ENCODE peak calls at places on chromosome 10, in nine cellular contexts. P is stomach, H is hepatocyte, L is neural progenitor cell, R is heart left ventricle, U is H9, Q is BE2C, X is testis, O is heart right ventricle. Z is an unnamed sample. For H3K4me1, the result is how much of the 10 kb centered on the place peaks cover.

GRCh38 chr10:11719496-11719895 is 22.7 kb upstream of the ECHDC3 start:
- DNase-seq in P (no peak), H (no peak), L (no peak), R (no peak), U (no peak), Q (no peak), X (no peak), O (no peak), Z (no peak)

GRCh38 chr10:110985497-110986270 is 66.3 kb downstream of the SHOC2 start:
- DNase-seq in P (no peak), H (no peak), L (no peak), R (no peak), U (no peak), Q (no peak), X (no peak), O (no peak), Z (no peak)

GRCh38 chr10:75029874-75030273 is 81.6 kb upstream of the SAMD8 start:
- DNase-seq in P (no peak), H (no peak), L (no peak), R (peak), U (no peak), Q (no peak), X (peak), O (peak), Z (no peak)

GRCh38 chr10:21304198-21304597 is 221.3 kb downstream of the SKIDA1 start:
- DNase-seq in P (no peak), H (no peak), L (no peak), R (no peak), U (no peak), Q (no peak), X (no peak), O (no peak), Z (no peak)

GRCh38 chr10:102917962-102918816 is at the start of gene CNNM2:
- DNase-seq in P (peak), H (peak), L (peak), R (peak), U (peak), Q (peak), X (peak), O (peak), Z (peak)

GRCh38 chr10:116526219-116526618 is 19.5 kb upstream of the PNLIP start:
- DNase-seq in P (no peak), H (no peak), L (no peak), R (no peak), U (no peak), Q (no peak), X (no peak), O (no peak), Z (no peak)

GRCh38 chr10:125039354-125039769 is 97.4 kb downstream of the ZRANB1 start:
- DNase-seq in P (no peak), H (no peak), L (no peak), R (no peak), U (no peak), Q (no peak), X (peak), O (no peak), Z (no peak)

GRCh38 chr10:125414998-125415397 is 254.6 kb upstream of the CTBP2 start:
- DNase-seq in P (no peak), H (no peak), L (no peak), R (no peak), U (no peak), Q (no peak), X (no peak), O (no peak), Z (no peak)

GRCh38 chr10:69362471-69362954 is 54.2 kb downstream of the TACR2 start:
- DNase-seq in P (peak), H (no peak), L (no peak), R (peak), U (no peak), Q (peak), X (no peak), O (peak), Z (no peak)

GRCh38 chr10:130017010-130017630 is 53.0 kb upstream of the EBF3 start:
- DNase-seq in P (no peak), H (no peak), L (no peak), R (no peak), U (peak), Q (no peak), X (no peak), O (no peak), Z (peak)

GRCh38 chr10:131646551-131647525 is 254.0 kb upstream of the PPP2R2D start:
- DNase-seq in P (peak), H (no peak), L (peak), R (no peak), U (no peak), Q (no peak), X (no peak), O (no peak), Z (no peak)

GRCh38 chr10:127886371-127887051 is 6.2 kb downstream of the CLRN3 start:
- DNase-seq in P (no peak), H (peak), L (no peak), R (no peak), U (no peak), Q (no peak), X (no peak), O (no peak), Z (no peak)

GRCh38 chr10:96614515-96614914 is 27.7 kb upstream of the TM9SF3 start:
- DNase-seq in P (no peak), H (peak), L (no peak), R (no peak), U (no peak), Q (peak), X (no peak), O (no peak), Z (no peak)

GRCh38 chr10:121501796-121502195 is 96.4 kb downstream of the FGFR2 start:
- DNase-seq in P (no peak), H (no peak), L (no peak), R (no peak), U (no peak), Q (no peak), X (no peak), O (no peak), Z (no peak)

GRCh38 chr10:60298408-60299389 is 91.0 kb downstream of the ANK3 start:
- DNase-seq in P (no peak), H (no peak), L (no peak), R (no peak), U (no peak), Q (no peak), X (no peak), O (no peak), Z (no peak)

GRCh38 chr10:117762819-117763172 is 220.2 kb downstream of the EMX2 start:
- DNase-seq in P (no peak), H (no peak), L (no peak), R (no peak), U (no peak), Q (no peak), X (no peak), O (no peak), Z (no peak)

GRCh38 chr10:47065903-47066302 is 154.7 kb downstream of the PTPN20 start:
- DNase-seq in P (no peak), H (no peak), L (no peak), R (no peak), U (no peak), Q (no peak), X (no peak), O (no peak), Z (no peak)

GRCh38 chr10:75444781-75445386 is 13.5 kb downstream of the LRMDA start:
- DNase-seq in P (no peak), H (no peak), L (no peak), R (no peak), U (no peak), Q (no peak), X (no peak), O (no peak), Z (no peak)

GRCh38 chr10:132420469-132421376 is 23.7 kb downstream of the PWWP2B start:
- DNase-seq in P (peak), H (peak), L (no peak), R (peak), U (no peak), Q (no peak), X (no peak), O (peak), Z (no peak)

GRCh38 chr10:115004236-115004862 is 66.4 kb downstream of the TRUB1 start:
- DNase-seq in P (no peak), H (no peak), L (no peak), R (no peak), U (no peak), Q (no peak), X (no peak), O (no peak), Z (no peak)

GRCh38 chr10:86632009-86632800 is 22.1 kb upstream of the OPN4 start:
- DNase-seq in P (peak), H (peak), L (peak), R (peak), U (peak), Q (no peak), X (no peak), O (peak), Z (no peak)

GRCh38 chr10:93462371-93462770 is 19.8 kb downstream of the MYOF start:
- DNase-seq in P (no peak), H (no peak), L (no peak), R (no peak), U (no peak), Q (no peak), X (no peak), O (no peak), Z (no peak)

GRCh38 chr10:33880291-33880690 is 545.8 kb upstream of the NRP1 start:
- DNase-seq in P (no peak), H (no peak), L (no peak), R (no peak), U (no peak), Q (no peak), X (no peak), O (no peak), Z (no peak)

GRCh38 chr10:132793871-132794849 is 8.2 kb upstream of the NKX6-2 start:
- DNase-seq in P (no peak), H (no peak), L (peak), R (peak), U (no peak), Q (peak), X (no peak), O (no peak), Z (no peak)

GRCh38 chr10:114764656-114765055 is 56.9 kb upstream of the FHIP2A start:
- DNase-seq in P (no peak), H (no peak), L (no peak), R (no peak), U (no peak), Q (no peak), X (no peak), O (no peak), Z (no peak)

GRCh38 chr10:65416094-65416493 is 1509.7 kb upstream of the LRRTM3 start:
- DNase-seq in P (no peak), H (no peak), L (no peak), R (no peak), U (no peak), Q (no peak), X (no peak), O (no peak), Z (no peak)

GRCh38 chr10:123530166-123530870 is 135.8 kb upstream of the GPR26 start:
- DNase-seq in P (no peak), H (no peak), L (no peak), R (no peak), U (no peak), Q (no peak), X (no peak), O (no peak), Z (peak)

GRCh38 chr10:74963549-74963948 is 137.1 kb downstream of the KAT6B start:
- DNase-seq in P (no peak), H (no peak), L (no peak), R (no peak), U (no peak), Q (no peak), X (no peak), O (no peak), Z (no peak)

GRCh38 chr10:79379512-79380124 is 32.3 kb downstream of the PPIF start:
- DNase-seq in P (peak), H (no peak), L (no peak), R (peak), U (peak), Q (no peak), X (peak), O (peak), Z (peak)

GRCh38 chr10:53606951-53607350 is 834.4 kb upstream of the MBL2 start:
- DNase-seq in P (no peak), H (peak), L (no peak), R (no peak), U (no peak), Q (no peak), X (no peak), O (no peak), Z (no peak)

GRCh38 chr10:114402871-114403544 is 1.3 kb downstream of the AFAP1L2 start:
- DNase-seq in P (no peak), H (no peak), L (peak), R (no peak), U (no peak), Q (no peak), X (no peak), O (no peak), Z (no peak)

GRCh38 chr10:87547734-87548311 is 43.1 kb downstream of the MINPP1 start:
- DNase-seq in P (no peak), H (no peak), L (no peak), R (no peak), U (no peak), Q (no peak), X (no peak), O (no peak), Z (no peak)

GRCh38 chr10:126459878-126460481 is 71.7 kb upstream of the ADAM12 start:
- DNase-seq in P (no peak), H (peak), L (no peak), R (no peak), U (no peak), Q (no peak), X (no peak), O (no peak), Z (no peak)

GRCh38 chr10:119131512-119132240 is 27.8 kb downstream of the DENND10 start:
- DNase-seq in P (no peak), H (no peak), L (no peak), R (no peak), U (no peak), Q (no peak), X (no peak), O (no peak), Z (peak)

GRCh38 chr10:124864421-124865193 is 63.0 kb downstream of the ABRAXAS2 start:
- DNase-seq in P (peak), H (peak), L (no peak), R (peak), U (no peak), Q (no peak), X (no peak), O (peak), Z (no peak)

GRCh38 chr10:44198780-44199097 is 186.2 kb downstream of the CXCL12 start:
- DNase-seq in P (no peak), H (no peak), L (no peak), R (no peak), U (no peak), Q (no peak), X (no peak), O (peak), Z (no peak)

GRCh38 chr10:68163735-68164134 is 54.4 kb downstream of the MYPN start:
- DNase-seq in P (no peak), H (peak), L (no peak), R (no peak), U (no peak), Q (no peak), X (no peak), O (no peak), Z (no peak)
- H3K4me1 ChIP-seq in P (under half), H (under half), L (under half), R (under half), U (under half), Q (under half), X (under half), O (under half), Z (under half)

DNA sequence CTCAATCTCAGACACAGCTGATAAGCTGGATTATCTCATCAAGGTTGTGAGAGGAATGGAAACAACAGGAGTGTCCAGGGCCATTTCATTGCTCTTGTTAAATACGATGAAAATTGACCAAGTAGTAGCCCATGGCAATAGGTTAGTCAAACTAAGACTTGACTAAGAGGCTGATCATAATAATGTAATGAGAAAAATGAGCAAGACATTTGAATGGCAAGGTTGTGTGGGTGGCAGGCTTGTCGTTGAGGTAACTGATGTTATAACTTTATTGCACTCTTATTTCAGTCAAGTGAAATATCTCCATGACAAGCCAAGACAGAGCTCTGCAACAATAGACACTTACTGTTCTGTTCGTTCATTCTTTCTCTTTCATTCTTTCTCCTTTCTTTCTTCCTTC is 532.0 kb downstream of the GATA3 start:
- DNase-seq in P (no peak), H (no peak), L (no peak), R (no peak), U (no peak), Q (no peak), X (no peak), O (no peak), Z (no peak)
- H3K4me1 ChIP-seq in P (under half), H (under half), L (under half), R (under half), U (under half), Q (under half), X (under half), O (under half), Z (under half)

GRCh38 chr10:101062231-101063161 is 707 bp downstream of the KAZALD1 start:
- DNase-seq in P (peak), H (peak), L (peak), R (peak), U (peak), Q (peak), X (peak), O (peak), Z (peak)
- H3K4me1 ChIP-seq in P (half or more), H (under half), L (under half), R (half or more), U (under half), Q (under half), X (under half), O (half or more), Z (under half)

DNA sequence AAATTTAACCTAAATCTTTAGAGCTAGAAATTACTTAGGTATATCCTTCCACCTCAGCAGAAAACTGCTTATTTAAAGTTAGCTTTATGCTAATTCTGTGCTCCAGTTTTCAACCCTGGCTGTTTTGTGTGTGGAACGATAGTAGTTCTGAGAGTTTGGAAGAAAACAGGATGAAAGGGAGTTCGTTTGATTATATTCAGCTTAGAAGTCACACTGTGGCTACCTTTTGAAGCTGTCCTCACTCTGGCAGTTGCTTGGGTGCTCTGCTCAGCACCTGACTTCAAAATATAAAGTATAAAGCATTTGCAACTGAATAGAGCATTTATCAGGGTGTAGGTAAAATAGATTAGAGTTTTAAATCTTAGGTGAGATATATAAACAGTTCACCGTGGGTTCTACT is 2.7 kb upstream of the ASCC1 start:
- DNase-seq in P (no peak), H (no peak), L (no peak), R (no peak), U (no peak), Q (no peak), X (no peak), O (no peak), Z (no peak)
- H3K4me1 ChIP-seq in P (half or more), H (under half), L (under half), R (under half), U (under half), Q (under half), X (half or more), O (half or more), Z (half or more)

GRCh38 chr10:4686644-4686996 is 139.4 kb upstream of the AKR1E2 start:
- DNase-seq in P (no peak), H (peak), L (no peak), R (no peak), U (no peak), Q (no peak), X (no peak), O (no peak), Z (no peak)
- H3K4me1 ChIP-seq in P (under half), H (under half), L (under half), R (under half), U (under half), Q (under half), X (under half), O (under half), Z (under half)

GRCh38 chr10:24824124-24824523 is 100.4 kb upstream of the ARHGAP21 start:
- DNase-seq in P (no peak), H (no peak), L (no peak), R (no peak), U (no peak), Q (no peak), X (no peak), O (no peak), Z (no peak)
- H3K4me1 ChIP-seq in P (under half), H (under half), L (under half), R (under half), U (under half), Q (under half), X (under half), O (under half), Z (under half)

DNA sequence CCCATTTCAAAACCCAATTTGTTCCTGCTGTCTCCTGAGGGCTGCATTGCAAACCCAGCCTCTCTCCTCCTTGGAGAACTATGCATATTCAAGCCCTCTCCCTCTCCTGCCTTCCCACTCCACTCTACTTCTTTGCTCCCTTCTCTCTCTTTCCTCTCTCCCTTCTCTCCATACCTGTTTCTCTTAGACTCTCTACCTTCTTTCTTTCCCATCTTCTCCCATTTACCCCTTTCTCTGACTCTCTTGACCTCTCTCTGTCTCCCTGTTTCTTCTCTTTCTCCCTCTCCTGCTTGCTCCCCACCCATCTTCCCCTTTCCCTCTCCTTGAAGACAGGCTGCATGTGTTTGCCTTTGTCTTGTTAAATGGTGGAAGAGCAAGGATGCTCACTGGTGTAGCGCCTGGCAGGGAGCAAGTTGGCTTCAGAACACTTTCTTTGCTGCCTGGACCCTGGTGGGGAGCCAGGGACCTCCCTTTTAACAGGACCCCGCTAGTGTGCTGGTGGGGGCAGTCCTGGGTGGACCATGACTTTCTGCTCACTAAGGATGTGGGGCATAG is 142.9 kb downstream of the CDH23 start:
- DNase-seq in P (no peak), H (no peak), L (no peak), R (no peak), U (no peak), Q (no peak), X (no peak), O (no peak), Z (no peak)
- H3K4me1 ChIP-seq in P (under half), H (under half), L (under half), R (under half), U (under half), Q (under half), X (under half), O (under half), Z (under half)

GRCh38 chr10:28553963-28554362 is 21.0 kb downstream of the WAC start:
- DNase-seq in P (no peak), H (no peak), L (no peak), R (no peak), U (no peak), Q (no peak), X (no peak), O (no peak), Z (no peak)

GRCh38 chr10:28555358-28555757 is 22.4 kb downstream of the WAC start:
- DNase-seq in P (no peak), H (no peak), L (no peak), R (no peak), U (no peak), Q (no peak), X (no peak), O (no peak), Z (no peak)

GRCh38 chr10:28551086-28551485 is 18.2 kb downstream of the WAC start:
- DNase-seq in P (no peak), H (no peak), L (no peak), R (no peak), U (no peak), Q (no peak), X (no peak), O (no peak), Z (no peak)

GRCh38 chr10:28554952-28555351 is 22.0 kb downstream of the WAC start:
- DNase-seq in P (no peak), H (no peak), L (no peak), R (no peak), U (no peak), Q (no peak), X (no peak), O (no peak), Z (no peak)

DNA sequence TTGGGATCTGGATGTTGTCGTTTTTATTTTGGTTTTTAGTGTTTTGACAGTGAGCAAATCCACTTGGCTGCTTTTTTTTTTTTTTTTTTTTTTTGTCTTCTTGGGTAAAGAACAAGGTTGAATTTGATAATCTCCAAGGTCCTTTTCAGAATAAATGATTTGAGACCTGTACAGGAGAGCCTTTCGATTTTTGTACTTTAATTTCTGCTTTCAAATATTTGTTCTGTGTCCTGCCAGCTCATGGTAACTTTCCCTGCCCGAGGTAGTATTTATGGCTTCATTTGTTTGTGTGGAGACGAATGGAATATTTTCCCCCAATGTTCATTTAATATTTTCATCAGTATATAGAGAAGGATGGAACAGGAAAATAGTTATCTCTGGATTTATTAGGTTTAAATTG is 19.9 kb downstream of the WAC start:
- DNase-seq in P (no peak), H (no peak), L (no peak), R (no peak), U (no peak), Q (no peak), X (no peak), O (no peak), Z (no peak)
- H3K4me1 ChIP-seq in P (half or more), H (under half), L (under half), R (half or more), U (under half), Q (under half), X (under half), O (half or more), Z (half or more)

Z was measured in CD8-positive, alpha-beta T cell.